ENCODE peak calls at places on chromosome 2, in eight cellular contexts. U, N, F, A, B, M, C and O are unnamed samples.
A peak's percentile ranks its signal among the peaks of the same experiment; 100 is the strongest.

GRCh38 chr2:120936476-120937334 is 201.0 kb downstream of the GLI2 start:
- DNase-seq in U (no peak), N (no peak), F (peak; percentile 34), A (no peak), B (no peak), M (no peak), C (no peak), O (no peak)

GRCh38 chr2:1731963-1732768 is 12.1 kb downstream of the PXDN start:
- DNase-seq in U (no peak), N (no peak), F (peak; percentile 95), A (no peak), B (no peak), M (peak; percentile 95), C (no peak), O (peak; percentile 80)

GRCh38 chr2:203891474-203891873 is 23.9 kb downstream of the CTLA4 start:
- DNase-seq in U (no peak), N (no peak), F (peak; percentile 15), A (no peak), B (no peak), M (no peak), C (no peak), O (no peak)

GRCh38 chr2:239383036-239383795 is 17.6 kb downstream of the HDAC4 start:
- DNase-seq in U (no peak), N (no peak), F (no peak), A (no peak), B (no peak), M (no peak), C (no peak), O (no peak)

GRCh38 chr2:209719034-209719433 is 52.6 kb upstream of the UNC80 start:
- DNase-seq in U (no peak), N (no peak), F (no peak), A (no peak), B (no peak), M (no peak), C (no peak), O (no peak)

GRCh38 chr2:113084249-113085000 is 16.7 kb downstream of the IL1F10 start:
- DNase-seq in U (peak; percentile 13), N (no peak), F (peak; percentile 20), A (no peak), B (no peak), M (peak; percentile 18), C (no peak), O (no peak)

GRCh38 chr2:39202639-39203369 is 41.0 kb downstream of the CDKL4 start:
- DNase-seq in U (no peak), N (no peak), F (peak; percentile 18), A (no peak), B (no peak), M (peak; percentile 15), C (no peak), O (no peak)

GRCh38 chr2:64062840-64063239 is 43.6 kb upstream of the VPS54 start:
- DNase-seq in U (peak; percentile 58), N (no peak), F (peak; percentile 70), A (no peak), B (peak; percentile 72), M (peak; percentile 46), C (no peak), O (peak; percentile 24)

GRCh38 chr2:26770986-26771586 is 7.0 kb downstream of the SLC35F6 start:
- DNase-seq in U (peak; percentile 77), N (no peak), F (peak; percentile 91), A (peak; percentile 87), B (no peak), M (peak; percentile 94), C (peak; percentile 11), O (peak; percentile 52)

GRCh38 chr2:149579972-149580882 is 7.3 kb downstream of the MMADHC start:
- DNase-seq in U (no peak), N (no peak), F (peak; percentile 47), A (no peak), B (peak; percentile 36), M (no peak), C (no peak), O (no peak)

GRCh38 chr2:173590278-173590811 is 235.7 kb downstream of the CDCA7 start:
- DNase-seq in U (peak; percentile 93), N (no peak), F (peak; percentile 98), A (peak; percentile 86), B (peak; percentile 98), M (peak; percentile 96), C (no peak), O (peak; percentile 86)

GRCh38 chr2:41853427-41854191 is 194.2 kb upstream of the PKDCC start:
- DNase-seq in U (peak; percentile 46), N (no peak), F (peak; percentile 71), A (no peak), B (peak; percentile 41), M (peak; percentile 74), C (no peak), O (peak; percentile 36)

GRCh38 chr2:107072150-107072940 is 186.4 kb upstream of the ST6GAL2 start:
- DNase-seq in U (no peak), N (no peak), F (no peak), A (no peak), B (peak; percentile 29), M (no peak), C (no peak), O (no peak)

GRCh38 chr2:175476950-175477349 is 295.4 kb upstream of the ATP5MC3 start:
- DNase-seq in U (no peak), N (no peak), F (no peak), A (no peak), B (no peak), M (no peak), C (no peak), O (no peak)

GRCh38 chr2:134676960-134677359 is 41.8 kb downstream of the TMEM163 start:
- DNase-seq in U (no peak), N (no peak), F (no peak), A (no peak), B (no peak), M (no peak), C (no peak), O (no peak)

GRCh38 chr2:2775018-2775417 is 443.9 kb upstream of the MYT1L start:
- DNase-seq in U (no peak), N (no peak), F (no peak), A (no peak), B (no peak), M (no peak), C (no peak), O (no peak)

GRCh38 chr2:82013641-82014040 is 1709.1 kb upstream of the LRRTM1 start:
- DNase-seq in U (no peak), N (no peak), F (no peak), A (no peak), B (no peak), M (no peak), C (no peak), O (no peak)

GRCh38 chr2:151922845-151923666 is 94.8 kb upstream of the ARL5A start:
- DNase-seq in U (peak; percentile 97), N (no peak), F (peak; percentile 9), A (no peak), B (no peak), M (no peak), C (no peak), O (no peak)

GRCh38 chr2:25697559-25698341 is 24.4 kb upstream of the DTNB start:
- DNase-seq in U (peak; percentile 30), N (no peak), F (no peak), A (no peak), B (no peak), M (peak; percentile 21), C (no peak), O (no peak)

GRCh38 chr2:9291331-9291730 is 84.7 kb downstream of the ASAP2 start:
- DNase-seq in U (peak; percentile 73), N (no peak), F (no peak), A (no peak), B (no peak), M (no peak), C (no peak), O (no peak)

GRCh38 chr2:28231110-28231621 is 161.5 kb upstream of the FOSL2 start:
- DNase-seq in U (no peak), N (no peak), F (peak; percentile 59), A (no peak), B (peak; percentile 69), M (peak; percentile 21), C (no peak), O (no peak)

GRCh38 chr2:68789603-68790002 is 55.0 kb downstream of the ARHGAP25 start:
- DNase-seq in U (no peak), N (no peak), F (no peak), A (no peak), B (no peak), M (no peak), C (peak; percentile 95), O (no peak)

GRCh38 chr2:25512707-25513106 is 160.7 kb downstream of the DTNB start:
- DNase-seq in U (no peak), N (no peak), F (no peak), A (no peak), B (no peak), M (no peak), C (no peak), O (no peak)

GRCh38 chr2:218852911-218853667 is 6.5 kb upstream of the WNT6 start:
- DNase-seq in U (peak; percentile 66), N (peak; percentile 44), F (peak; percentile 61), A (peak; percentile 15), B (peak; percentile 32), M (peak; percentile 62), C (peak; percentile 62), O (no peak)

GRCh38 chr2:112644933-112645395 is 775 bp upstream of the SLC20A1 start:
- DNase-seq in U (peak; percentile 63), N (no peak), F (peak; percentile 74), A (no peak), B (no peak), M (no peak), C (no peak), O (no peak)

GRCh38 chr2:11748018-11748860 is 1.8 kb downstream of the LPIN1 start:
- DNase-seq in U (no peak), N (no peak), F (no peak), A (no peak), B (no peak), M (no peak), C (no peak), O (no peak)

GRCh38 chr2:42901076-42901645 is 108.8 kb upstream of the HAAO start:
- DNase-seq in U (no peak), N (no peak), F (peak; percentile 72), A (no peak), B (peak; percentile 23), M (peak; percentile 36), C (no peak), O (no peak)

GRCh38 chr2:218615868-218616315 is 8.2 kb downstream of the PLCD4 start:
- DNase-seq in U (no peak), N (no peak), F (no peak), A (no peak), B (no peak), M (no peak), C (no peak), O (no peak)

GRCh38 chr2:161354106-161354505 is 45.9 kb downstream of the PSMD14 start:
- DNase-seq in U (no peak), N (no peak), F (no peak), A (no peak), B (no peak), M (no peak), C (no peak), O (no peak)

GRCh38 chr2:8515390-8515761 is 166.5 kb upstream of the ID2 start:
- DNase-seq in U (no peak), N (peak; percentile 33), F (no peak), A (no peak), B (no peak), M (no peak), C (peak; percentile 39), O (no peak)

GRCh38 chr2:132774189-132774588 is 104.2 kb upstream of the LYPD1 start:
- DNase-seq in U (no peak), N (no peak), F (no peak), A (no peak), B (no peak), M (no peak), C (no peak), O (peak; percentile 5)

GRCh38 chr2:85804583-85804982 is 50.8 kb downstream of the ATOH8 start:
- DNase-seq in U (peak; percentile 22), N (no peak), F (peak; percentile 18), A (no peak), B (no peak), M (no peak), C (no peak), O (no peak)

GRCh38 chr2:235924675-235925063 is 243.5 kb downstream of the GBX2 start:
- DNase-seq in U (no peak), N (no peak), F (no peak), A (no peak), B (no peak), M (no peak), C (no peak), O (no peak)

GRCh38 chr2:163682695-163683094 is 53.1 kb downstream of the FIGN start:
- DNase-seq in U (peak; percentile 52), N (no peak), F (peak; percentile 74), A (no peak), B (peak; percentile 70), M (peak; percentile 54), C (no peak), O (no peak)